ENCODE peak calls at places on chromosomes 2 and 18, in seven cellular contexts. V, M, G, N, U, J and O are unnamed samples.

GRCh38 chr2:159651884-159652283 is 35.5 kb upstream of the BAZ2B start:
- DNase-seq in M (no peak), G (no peak), N (no peak), U (no peak), V (no peak), J (no peak), O (no peak)

GRCh38 chr2:155846249-155846648 is 486.3 kb downstream of the NR4A2 start:
- DNase-seq in M (no peak), U (no peak), J (no peak), N (peak; percentile 43), V (no peak), G (no peak), O (no peak)

GRCh38 chr2:104878863-104879512 is 25.1 kb downstream of the POU3F3 start:
- DNase-seq in J (no peak), G (no peak), V (no peak), N (no peak), M (no peak), U (no peak), O (no peak)

GRCh38 chr2:38260469-38260868 is 116.6 kb downstream of the ATL2 start:
- DNase-seq in N (no peak), V (no peak), G (no peak), J (no peak), U (no peak), M (no peak), O (no peak)

GRCh38 chr18:21264651-21265050 is 22.6 kb downstream of the GREB1L start:
- DNase-seq in N (no peak), V (no peak), U (peak; percentile 47), M (no peak), J (no peak), G (no peak), O (no peak)

GRCh38 chr2:54801422-54801821 is 78.0 kb downstream of the EML6 start:
- DNase-seq in M (no peak), G (no peak), U (no peak), J (no peak), N (no peak), V (no peak), O (no peak)

GRCh38 chr2:233210843-233211600 is 40.5 kb upstream of the ATG16L1 start:
- DNase-seq in G (peak; percentile 35), M (peak; percentile 90), V (peak; percentile 75), U (peak; percentile 68), J (no peak), N (peak; percentile 62), O (peak; percentile 74)

GRCh38 chr2:227482638-227483340 is 10.8 kb downstream of the AGFG1 start:
- DNase-seq in N (no peak), M (no peak), J (no peak), U (no peak), V (no peak), G (no peak), O (no peak)

GRCh38 chr2:195051401-195051800 is 605.6 kb upstream of the SLC39A10 start:
- DNase-seq in U (no peak), N (no peak), V (no peak), G (no peak), M (no peak), J (no peak), O (no peak)

GRCh38 chr2:160715428-160715827 is 221.8 kb upstream of the RBMS1 start:
- DNase-seq in U (no peak), N (no peak), J (no peak), V (no peak), G (no peak), M (no peak), O (no peak)

GRCh38 chr2:20584637-20585321 is 66.1 kb downstream of the HS1BP3 start:
- DNase-seq in V (no peak), M (peak; percentile 99), U (no peak), N (peak; percentile 87), G (peak; percentile 65), J (peak; percentile 70), O (peak; percentile 64)

GRCh38 chr2:241126201-241126611 is 23.1 kb downstream of the PASK start:
- DNase-seq in V (no peak), J (no peak), N (no peak), G (no peak), M (no peak), U (no peak), O (no peak)
- TF ChIP-seq POLR2A in V (no peak), J (no peak), N (no peak), G (no peak), M (no peak), U (no peak), O (no peak)

GRCh38 chr2:215946581-215946980 is 66.8 kb downstream of the MREG start:
- DNase-seq in G (no peak), N (no peak), J (no peak), M (no peak), V (no peak), U (no peak), O (no peak)

GRCh38 chr2:215951558-215951957 is 61.8 kb downstream of the MREG start:
- DNase-seq in M (no peak), N (no peak), V (no peak), J (no peak), U (no peak), G (no peak), O (no peak)

GRCh38 chr2:215952860-215953637 is 60.3 kb downstream of the MREG start:
- DNase-seq in V (no peak), G (no peak), M (no peak), J (no peak), U (no peak), N (no peak), O (no peak)

GRCh38 chr2:215948051-215948450 is 65.3 kb downstream of the MREG start:
- DNase-seq in V (no peak), N (no peak), M (no peak), U (no peak), G (no peak), J (no peak), O (no peak)

GRCh38 chr2:215950009-215950408 is 63.3 kb downstream of the MREG start:
- DNase-seq in J (peak; percentile 27), V (no peak), M (peak; percentile 67), N (peak; percentile 36), U (no peak), G (no peak), O (no peak)
- TF ChIP-seq CTCF in J (peak; percentile 77), V (peak; percentile 10), M (peak; percentile 59), N (peak; percentile 71), U (peak; percentile 47), G (no peak), O (no peak)

GRCh38 chr2:95215018-95215612 is 7.8 kb downstream of the ZNF892 start:
- DNase-seq in V (no peak), G (no peak), U (no peak), J (no peak), N (no peak), M (no peak), O (no peak)

GRCh38 chr2:95220449-95220848 is 13.1 kb downstream of the ZNF892 start:
- DNase-seq in N (no peak), U (no peak), V (no peak), M (no peak), J (no peak), G (no peak), O (no peak)
- H3K9me3 ChIP-seq in N (peaks cover 22% of the 10 kb centered on the region), U (no peaks in the 10 kb centered on the region), V (no peaks in the 10 kb centered on the region), M (peaks cover 50% of the 10 kb centered on the region), J (peaks cover 78% of the 10 kb centered on the region), G (peaks cover 28% of the 10 kb centered on the region), O (no peaks in the 10 kb centered on the region)

GRCh38 chr2:70304501-70304900 is 2.6 kb upstream of the FAM136A start:
- DNase-seq in J (no peak), V (no peak), N (no peak), U (no peak), M (no peak), G (no peak), O (no peak)

GRCh38 chr2:70303186-70303585 is 1.3 kb upstream of the FAM136A start:
- DNase-seq in G (no peak), M (no peak), J (no peak), U (no peak), N (no peak), V (no peak), O (no peak)

GRCh38 chr2:70305531-70305930 is 3.7 kb upstream of the FAM136A start:
- DNase-seq in J (no peak), N (no peak), U (no peak), M (no peak), V (no peak), G (no peak), O (no peak)

GRCh38 chr2:70300771-70301343 is 1.0 kb downstream of the FAM136A start:
- DNase-seq in V (no peak), J (no peak), U (no peak), N (no peak), G (peak; percentile 27), M (no peak), O (no peak)

DNA sequence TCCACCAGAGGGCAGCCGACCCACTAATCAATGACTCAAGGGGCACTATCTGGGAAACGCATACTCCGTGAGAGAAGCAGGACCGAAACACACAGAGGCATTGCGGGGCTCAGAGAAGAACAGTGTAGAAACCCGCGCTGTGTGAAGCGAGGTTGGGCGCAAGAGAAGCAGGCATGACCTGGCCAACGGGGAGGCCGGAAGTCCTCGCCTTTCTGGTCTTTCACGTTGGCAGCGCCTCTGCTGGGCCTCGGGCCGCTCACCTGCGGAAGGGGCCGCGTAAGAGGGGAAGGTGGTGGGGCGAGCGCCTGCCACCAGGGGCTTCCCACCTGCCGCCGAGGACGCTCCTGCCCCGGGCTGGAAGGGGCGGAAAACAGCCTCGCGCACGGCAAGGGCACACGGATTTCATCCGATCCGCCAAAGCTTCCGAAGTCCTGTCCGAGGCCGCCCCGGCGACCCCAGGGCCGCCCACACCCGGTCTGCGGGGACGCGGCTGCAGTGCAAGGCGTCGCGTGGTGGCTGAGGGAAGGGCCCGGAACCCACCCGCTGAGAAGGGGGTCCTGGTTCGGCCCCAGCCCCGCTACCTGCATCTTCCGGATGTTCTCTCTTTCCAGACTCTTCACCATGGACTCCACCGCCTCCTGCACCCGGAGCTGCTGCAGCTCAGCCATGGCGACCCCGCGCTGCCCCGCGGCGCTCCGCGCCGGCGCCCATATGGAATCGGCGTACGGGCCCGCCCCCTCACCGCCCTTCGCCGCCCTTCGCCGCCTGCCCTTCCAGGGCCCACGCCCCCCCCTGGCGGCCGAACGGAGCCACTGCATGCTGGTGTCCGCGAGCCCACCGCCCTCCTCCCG is at the start of gene FAM136A:
- DNase-seq in M (peak; percentile 56), G (peak; percentile 76), U (peak; percentile 88), V (peak; percentile 87), J (peak; percentile 78), N (peak; percentile 59), O (peak; percentile 78)
- TF ChIP-seq POLR2A in M (no peak), G (peak; percentile 15), U (no peak), V (peak; percentile 40), J (peak; percentile 96), N (peak; percentile 91), O (peak; percentile 42)

GRCh38 chr2:175621847-175622246 is 380.2 kb downstream of the LNPK start:
- DNase-seq in G (no peak), N (peak; percentile 12), M (no peak), J (no peak), U (no peak), V (no peak), O (no peak)
- TF ChIP-seq CTCF in G (no peak), N (no peak), M (no peak), J (no peak), U (no peak), V (no peak), O (no peak)

GRCh38 chr2:239496700-239497099 is 95.9 kb upstream of the HDAC4 start:
- DNase-seq in N (peak; percentile 41), V (no peak), G (no peak), J (no peak), M (no peak), U (no peak), O (no peak)
- H3K9me3 ChIP-seq in N (no peaks in the 10 kb centered on the region), V (no peaks in the 10 kb centered on the region), G (no peaks in the 10 kb centered on the region), J (peaks cover 5% of the 10 kb centered on the region), M (peaks cover 5% of the 10 kb centered on the region), U (no peaks in the 10 kb centered on the region), O (no peaks in the 10 kb centered on the region)

GRCh38 chr2:85602476-85603234 is at the start of gene TMEM150A:
- DNase-seq in J (peak; percentile 83), N (peak; percentile 68), U (peak; percentile 97), G (peak; percentile 95), V (peak; percentile 95), M (peak; percentile 80), O (peak; percentile 93)
- TF ChIP-seq POLR2A in J (peak; percentile 63), N (peak; percentile 48), U (peak; percentile 58), G (peak; percentile 99), V (peak; percentile 91), M (peak; percentile 70), O (peak; percentile 79)